ENCODE peak calls at places on chromosomes 7 and 10, in four cellular contexts. One of them, this sample, is unnamed.

GRCh38 chr10:52486840-52487611 is 172.9 kb downstream of the DKK1 start:
- DNase-seq in GM12878: no peak
- DNase-seq in K562: no peak
- DNase-seq in HL-60: no peak
- DNase-seq in this sample: no peak

GRCh38 chr10:70916241-70916640 is 27.9 kb upstream of the PCBD1 start:
- DNase-seq in GM12878: no peak
- DNase-seq in K562: no peak
- DNase-seq in HL-60: no peak
- DNase-seq in this sample: no peak

GRCh38 chr10:131841669-131842139 is 59.1 kb upstream of the PPP2R2D start:
- DNase-seq in GM12878: no peak
- DNase-seq in K562: no peak
- DNase-seq in HL-60: no peak
- DNase-seq in this sample: no peak

GRCh38 chr7:134747326-134747725 is 32.1 kb upstream of the CALD1 start:
- DNase-seq in GM12878: no peak
- DNase-seq in K562: no peak
- DNase-seq in HL-60: no peak
- DNase-seq in this sample: no peak

GRCh38 chr7:151310578-151310977 is 31.0 kb upstream of the NUB1 start:
- DNase-seq in GM12878: no peak
- DNase-seq in K562: peak
- DNase-seq in HL-60: no peak
- DNase-seq in this sample: no peak

GRCh38 chr7:139931190-139932007 is 102.3 kb downstream of the TBXAS1 start:
- DNase-seq in GM12878: no peak
- DNase-seq in K562: no peak
- DNase-seq in HL-60: no peak
- DNase-seq in this sample: no peak

GRCh38 chr10:43689618-43689954 is 40.9 kb upstream of the ZNF32 start:
- DNase-seq in GM12878: no peak
- DNase-seq in K562: peak
- DNase-seq in HL-60: peak
- DNase-seq in this sample: peak

GRCh38 chr7:135684134-135684533 is 21.8 kb downstream of the STMP1 start:
- DNase-seq in GM12878: no peak
- DNase-seq in K562: no peak
- DNase-seq in HL-60: no peak
- DNase-seq in this sample: no peak

GRCh38 chr7:129561677-129562424 is 49.7 kb upstream of the NRF1 start:
- DNase-seq in GM12878: no peak
- DNase-seq in K562: no peak
- DNase-seq in HL-60: peak
- DNase-seq in this sample: no peak

GRCh38 chr7:16644624-16644986 is 949 bp downstream of the ANKMY2 start:
- DNase-seq in GM12878: no peak
- DNase-seq in K562: peak
- DNase-seq in HL-60: peak
- DNase-seq in this sample: no peak

GRCh38 chr7:135911091-135911490 is 66.1 kb downstream of the MTPN start:
- DNase-seq in GM12878: no peak
- DNase-seq in K562: no peak
- DNase-seq in HL-60: no peak
- DNase-seq in this sample: no peak

GRCh38 chr10:112977294-112977951 is 27.4 kb downstream of the TCF7L2 start:
- DNase-seq in GM12878: no peak
- DNase-seq in K562: no peak
- DNase-seq in HL-60: no peak
- DNase-seq in this sample: no peak

GRCh38 chr10:3886666-3887251 is 101.8 kb upstream of the KLF6 start:
- DNase-seq in GM12878: no peak
- DNase-seq in K562: no peak
- DNase-seq in HL-60: no peak
- DNase-seq in this sample: no peak

GRCh38 chr7:77923419-77923818 is 124.8 kb downstream of the PHTF2 start:
- DNase-seq in GM12878: no peak
- DNase-seq in K562: no peak
- DNase-seq in HL-60: no peak
- DNase-seq in this sample: no peak

GRCh38 chr7:2477447-2478386 is 1.5 kb upstream of the GRIFIN start:
- DNase-seq in GM12878: no peak
- DNase-seq in K562: peak
- DNase-seq in HL-60: peak
- DNase-seq in this sample: peak

GRCh38 chr10:77836299-77836820 is 90.2 kb downstream of the DLG5 start:
- DNase-seq in GM12878: peak
- DNase-seq in K562: peak
- DNase-seq in HL-60: peak
- DNase-seq in this sample: peak

GRCh38 chr7:11833431-11833830 is 1.4 kb upstream of the THSD7A start:
- DNase-seq in GM12878: no peak
- DNase-seq in K562: no peak
- DNase-seq in HL-60: peak
- DNase-seq in this sample: no peak

GRCh38 chr10:18737236-18737635 is 78.0 kb downstream of the ARL5B start:
- DNase-seq in GM12878: no peak
- DNase-seq in K562: no peak
- DNase-seq in HL-60: no peak
- DNase-seq in this sample: no peak

GRCh38 chr10:77160679-77161078 is 476.9 kb downstream of the KCNMA1 start:
- DNase-seq in GM12878: no peak
- DNase-seq in K562: no peak
- DNase-seq in HL-60: no peak
- DNase-seq in this sample: no peak

GRCh38 chr10:34731885-34732701 is 83.0 kb downstream of the PARD3 start:
- DNase-seq in GM12878: no peak
- DNase-seq in K562: no peak
- DNase-seq in HL-60: no peak
- DNase-seq in this sample: no peak

GRCh38 chr7:36661135-36661840 is 63.0 kb downstream of the AOAH start:
- DNase-seq in GM12878: no peak
- DNase-seq in K562: no peak
- DNase-seq in HL-60: no peak
- DNase-seq in this sample: no peak

GRCh38 chr7:142954680-142955268 is 7.4 kb downstream of the KEL start:
- DNase-seq in GM12878: no peak
- DNase-seq in K562: no peak
- DNase-seq in HL-60: peak
- DNase-seq in this sample: no peak

GRCh38 chr7:157464111-157464970 is 127.5 kb downstream of the DNAJB6 start:
- DNase-seq in GM12878: no peak
- DNase-seq in K562: no peak
- DNase-seq in HL-60: no peak
- DNase-seq in this sample: no peak

GRCh38 chr10:123774075-123774742 is 108.1 kb downstream of the GPR26 start:
- DNase-seq in GM12878: no peak
- DNase-seq in K562: no peak
- DNase-seq in HL-60: no peak
- DNase-seq in this sample: no peak

GRCh38 chr10:62492012-62492869 is 118.1 kb downstream of the ZNF365 start:
- DNase-seq in GM12878: peak
- DNase-seq in K562: no peak
- DNase-seq in HL-60: peak
- DNase-seq in this sample: no peak

GRCh38 chr10:398954-399353 is 263.7 kb downstream of the ZMYND11 start:
- DNase-seq in GM12878: no peak
- DNase-seq in K562: no peak
- DNase-seq in HL-60: no peak
- DNase-seq in this sample: no peak

GRCh38 chr7:28155964-28156363 is 24.6 kb downstream of the JAZF1 start:
- DNase-seq in GM12878: no peak
- DNase-seq in K562: no peak
- DNase-seq in HL-60: no peak
- DNase-seq in this sample: no peak

GRCh38 chr7:123770378-123770777 is 21.6 kb upstream of the WASL start:
- DNase-seq in GM12878: no peak
- DNase-seq in K562: no peak
- DNase-seq in HL-60: no peak
- DNase-seq in this sample: peak

GRCh38 chr10:33217854-33218253 is 116.6 kb downstream of the NRP1 start:
- DNase-seq in GM12878: no peak
- DNase-seq in K562: no peak
- DNase-seq in HL-60: no peak
- DNase-seq in this sample: no peak

GRCh38 chr10:75187961-75188426 is 22.6 kb upstream of the VDAC2 start:
- DNase-seq in GM12878: peak
- DNase-seq in K562: peak
- DNase-seq in HL-60: peak
- DNase-seq in this sample: peak

GRCh38 chr7:74283858-74284447 is 5.3 kb upstream of the CLIP2 start:
- DNase-seq in GM12878: no peak
- DNase-seq in K562: no peak
- DNase-seq in HL-60: peak
- DNase-seq in this sample: no peak

DNA sequence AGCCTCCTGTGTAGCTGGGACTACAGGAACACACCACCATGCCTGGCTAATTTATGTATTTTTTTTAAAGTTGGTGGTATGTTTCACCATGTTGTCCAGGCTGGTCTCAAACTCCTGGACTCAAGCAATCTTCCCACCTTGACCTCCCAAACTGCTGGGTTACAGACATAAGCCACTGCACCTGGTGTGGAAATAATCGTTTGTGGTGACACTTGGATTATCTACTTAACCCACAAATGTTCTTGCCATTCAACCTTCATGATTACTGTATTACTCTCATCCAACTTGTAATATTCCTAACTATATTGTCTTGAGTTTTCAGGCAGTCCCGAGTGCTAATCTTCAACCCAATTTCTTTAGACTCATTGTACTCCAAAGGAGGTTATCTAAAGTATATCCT is 9.6 kb upstream of the SRGN start:
- DNase-seq in GM12878: no peak
- DNase-seq in K562: no peak
- DNase-seq in HL-60: no peak
- DNase-seq in this sample: no peak
- TF ChIP-seq SPI1 in GM12878: no peak
- TF ChIP-seq SPI1 in K562: no peak
- TF ChIP-seq SPI1 in HL-60: no peak
- TF ChIP-seq SPI1 in this sample: no peak

GRCh38 chr7:138542183-138542582 is 82.1 kb downstream of the TRIM24 start:
- DNase-seq in GM12878: peak
- DNase-seq in K562: no peak
- DNase-seq in HL-60: no peak
- DNase-seq in this sample: no peak
- TF ChIP-seq SPI1 in GM12878: no peak
- TF ChIP-seq SPI1 in K562: no peak
- TF ChIP-seq SPI1 in HL-60: no peak
- TF ChIP-seq SPI1 in this sample: no peak

GRCh38 chr10:110101464-110102144 is 93.8 kb downstream of the ADD3 start:
- DNase-seq in GM12878: no peak
- DNase-seq in K562: no peak
- DNase-seq in HL-60: no peak
- DNase-seq in this sample: no peak
- TF ChIP-seq SPI1 in GM12878: no peak
- TF ChIP-seq SPI1 in K562: no peak
- TF ChIP-seq SPI1 in HL-60: no peak
- TF ChIP-seq SPI1 in this sample: no peak

GRCh38 chr7:149851449-149851848 is 13.3 kb downstream of the ZNF862 start:
- DNase-seq in GM12878: no peak
- DNase-seq in K562: no peak
- DNase-seq in HL-60: no peak
- DNase-seq in this sample: no peak
- TF ChIP-seq SPI1 in GM12878: no peak
- TF ChIP-seq SPI1 in K562: no peak
- TF ChIP-seq SPI1 in HL-60: no peak
- TF ChIP-seq SPI1 in this sample: no peak

GRCh38 chr10:125014086-125014830 is 72.3 kb downstream of the ZRANB1 start:
- DNase-seq in GM12878: no peak
- DNase-seq in K562: no peak
- DNase-seq in HL-60: no peak
- DNase-seq in this sample: no peak

GRCh38 chr10:125016611-125017202 is 74.8 kb downstream of the ZRANB1 start:
- DNase-seq in GM12878: no peak
- DNase-seq in K562: no peak
- DNase-seq in HL-60: no peak
- DNase-seq in this sample: no peak

GRCh38 chr10:125016123-125016522 is 74.2 kb downstream of the ZRANB1 start:
- DNase-seq in GM12878: no peak
- DNase-seq in K562: no peak
- DNase-seq in HL-60: no peak
- DNase-seq in this sample: no peak

GRCh38 chr10:125013529-125013872 is 71.6 kb downstream of the ZRANB1 start:
- DNase-seq in GM12878: no peak
- DNase-seq in K562: no peak
- DNase-seq in HL-60: no peak
- DNase-seq in this sample: no peak

DNA sequence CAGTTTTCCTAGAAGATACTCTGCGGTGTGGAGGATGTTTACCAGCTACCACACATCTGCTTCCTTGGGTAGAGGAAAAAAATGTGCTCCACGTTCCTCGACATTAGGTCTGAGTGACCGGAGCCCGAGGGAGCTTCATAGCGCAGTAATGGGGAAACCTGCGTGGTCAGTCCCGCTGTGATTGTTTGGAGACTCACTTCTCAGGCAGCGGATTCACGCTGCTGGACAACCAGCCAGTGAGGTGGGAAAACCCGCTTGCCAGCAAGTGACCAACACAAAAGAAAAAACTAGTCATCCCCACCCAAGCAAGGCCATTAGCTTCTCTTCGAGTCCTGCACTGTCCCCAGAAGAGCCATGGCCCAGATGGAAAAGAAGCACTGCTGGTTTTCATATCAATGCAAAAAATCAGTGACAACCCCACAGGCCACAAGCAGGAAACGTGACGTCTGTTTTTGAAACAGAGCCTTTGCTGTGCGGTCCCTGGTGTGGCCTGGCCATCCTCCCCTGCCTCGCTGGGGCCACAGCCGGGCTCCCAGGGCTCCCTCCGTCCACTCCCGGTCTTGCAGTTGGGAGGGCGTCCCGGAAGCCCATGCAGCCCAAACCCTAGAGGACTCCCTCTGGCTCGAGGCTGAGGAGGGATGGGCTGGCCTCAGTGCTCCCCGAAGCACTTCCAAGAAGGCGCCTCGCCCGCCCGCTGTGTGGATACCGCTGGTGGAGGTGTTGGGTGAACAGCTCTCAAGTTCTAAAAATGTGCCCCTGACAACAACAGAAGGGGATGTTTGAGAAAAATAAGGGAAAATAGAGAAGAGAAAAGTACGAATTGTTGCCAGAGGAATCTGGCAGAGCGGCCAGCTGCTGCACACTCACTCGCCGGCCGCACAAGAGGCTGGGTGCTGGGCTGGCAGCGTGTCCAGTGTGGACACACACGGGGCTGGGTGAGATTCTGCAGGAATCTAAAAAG is 73.3 kb downstream of the ZRANB1 start:
- DNase-seq in GM12878: no peak
- DNase-seq in K562: no peak
- DNase-seq in HL-60: no peak
- DNase-seq in this sample: no peak
- TF ChIP-seq SPI1 in GM12878: no peak
- TF ChIP-seq SPI1 in K562: no peak
- TF ChIP-seq SPI1 in HL-60: no peak
- TF ChIP-seq SPI1 in this sample: no peak